ENCODE peak calls at places on chromosomes 13 and 19, in nine cellular contexts. U is astrocyte; I is uterus; K is breast epithelium; M is CD8-positive, alpha-beta T cell; R is lung; P is heart right ventricle; E is cardiac muscle cell; Y is heart left ventricle. J is an unnamed sample.

GRCh38 chr13:89733686-89734085 is 1613.8 kb upstream of the MIR17HG start:
- DNase-seq in U (no peak), I (no peak), K (no peak), M (no peak), R (no peak), P (no peak), E (no peak), Y (no peak), J (no peak)

GRCh38 chr19:35908010-35908441 is at the start of gene TYROBP:
- DNase-seq in U (no peak), I (no peak), K (no peak), M (no peak), R (no peak), P (peak; percentile 33), E (no peak), Y (peak; percentile 81), J (no peak)

GRCh38 chr19:52115526-52116053 is 20.0 kb upstream of the ZNF841 start:
- DNase-seq in U (no peak), I (no peak), K (no peak), M (no peak), R (no peak), P (no peak), E (no peak), Y (no peak), J (no peak)

GRCh38 chr13:45696610-45697226 is 5.4 kb upstream of the CBY2 start:
- DNase-seq in U (peak; percentile 27), I (no peak), K (no peak), M (no peak), R (no peak), P (no peak), E (no peak), Y (no peak), J (no peak)

GRCh38 chr13:38543561-38543960 is 143.3 kb upstream of the FREM2 start:
- DNase-seq in U (peak; percentile 64), I (no peak), K (no peak), M (no peak), R (no peak), P (no peak), E (no peak), Y (no peak), J (no peak)

GRCh38 chr19:53865918-53866696 is 1.6 kb upstream of the MYADM start:
- DNase-seq in U (no peak), I (peak; percentile 63), K (peak; percentile 62), M (peak; percentile 48), R (peak; percentile 70), P (peak; percentile 81), E (peak; percentile 90), Y (peak; percentile 93), J (no peak)

GRCh38 chr19:12647490-12648071 is 19.0 kb downstream of the MAN2B1 start:
- DNase-seq in U (no peak), I (peak; percentile 70), K (no peak), M (no peak), R (peak; percentile 82), P (no peak), E (no peak), Y (peak; percentile 81), J (no peak)

GRCh38 chr19:55642153-55643002 is 1.1 kb upstream of the ZNF581 start:
- DNase-seq in U (no peak), I (no peak), K (no peak), M (peak; percentile 28), R (no peak), P (peak; percentile 14), E (peak; percentile 50), Y (no peak), J (no peak)

GRCh38 chr19:51994048-51994644 is 7.5 kb upstream of the ZNF350 start:
- DNase-seq in U (peak; percentile 1), I (no peak), K (no peak), M (no peak), R (no peak), P (no peak), E (no peak), Y (no peak), J (no peak)

GRCh38 chr13:63206431-63206830 is 1790.8 kb upstream of the PCDH20 start:
- DNase-seq in U (peak; percentile 57), I (no peak), K (no peak), M (no peak), R (no peak), P (no peak), E (no peak), Y (no peak), J (peak; percentile 9)

GRCh38 chr19:53531457-53531856 is 6.5 kb upstream of the ZNF331 start:
- DNase-seq in U (no peak), I (no peak), K (no peak), M (no peak), R (no peak), P (no peak), E (no peak), Y (no peak), J (no peak)

GRCh38 chr13:107881362-107881761 is 334.0 kb downstream of the LIG4 start:
- DNase-seq in U (peak; percentile 22), I (no peak), K (no peak), M (no peak), R (no peak), P (no peak), E (no peak), Y (no peak), J (no peak)

GRCh38 chr13:112202266-112202665 is 135.3 kb downstream of the SOX1 start:
- DNase-seq in U (no peak), I (no peak), K (no peak), M (no peak), R (no peak), P (no peak), E (no peak), Y (no peak), J (no peak)

GRCh38 chr19:11814707-11815050 is 606 bp downstream of the ZNF440 start:
- DNase-seq in U (peak; percentile 22), I (no peak), K (no peak), M (no peak), R (no peak), P (no peak), E (peak; percentile 30), Y (no peak), J (no peak)

GRCh38 chr13:23175920-23176319 is 4.9 kb upstream of the SGCG start:
- DNase-seq in U (no peak), I (no peak), K (no peak), M (no peak), R (no peak), P (no peak), E (no peak), Y (no peak), J (no peak)

GRCh38 chr13:99528547-99528946 is 27.3 kb downstream of the TM9SF2 start:
- DNase-seq in U (no peak), I (no peak), K (no peak), M (no peak), R (no peak), P (no peak), E (peak; percentile 43), Y (no peak), J (no peak)

GRCh38 chr13:22505489-22505888 is 675.3 kb upstream of the SGCG start:
- DNase-seq in U (peak; percentile 16), I (no peak), K (no peak), M (no peak), R (no peak), P (no peak), E (no peak), Y (no peak), J (no peak)

GRCh38 chr19:17966497-17967257 is at the start of gene KCNN1:
- DNase-seq in U (no peak), I (no peak), K (no peak), M (no peak), R (no peak), P (no peak), E (peak; percentile 66), Y (no peak), J (no peak)
- H3K4me3 ChIP-seq in U (no peak within 1 kb of the TSS), I (no peak within 1 kb of the TSS), K (no peak within 1 kb of the TSS), M (no peak within 1 kb of the TSS), R (no peak within 1 kb of the TSS), P (peak within 1 kb of the TSS; percentile 28), E (peak within 1 kb of the TSS; percentile 26), Y (no peak within 1 kb of the TSS), J (no peak within 1 kb of the TSS)

DNA sequence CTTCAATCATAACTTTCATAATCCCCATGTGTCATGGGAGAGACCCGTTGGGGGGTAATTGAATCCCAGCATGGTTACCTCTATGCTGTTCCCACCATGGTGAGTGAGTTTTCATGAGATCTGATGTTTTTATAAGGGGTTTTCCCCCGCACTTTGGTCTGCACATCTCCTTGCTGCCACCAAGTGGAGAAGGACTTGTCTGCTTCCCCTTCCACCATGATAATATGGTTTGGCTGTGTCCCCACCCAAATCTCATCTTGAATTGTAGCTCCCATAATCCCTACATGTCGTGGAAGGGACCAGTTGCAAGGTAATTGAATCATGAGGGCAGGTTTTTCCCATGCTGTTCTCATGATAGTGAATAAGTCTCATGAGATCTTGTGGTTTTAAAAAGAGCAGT is 524.9 kb downstream of the SLITRK5 start:
- DNase-seq in U (no peak), I (no peak), K (no peak), M (no peak), R (no peak), P (no peak), E (no peak), Y (no peak), J (no peak)
- TF ChIP-seq CTCF in U (no peak), I (no peak), K (no peak), M (no peak), R (no peak), P (no peak), E (no peak), Y (no peak), J (no peak)

GRCh38 chr19:16104722-16105121 is 7.0 kb upstream of the RAB8A start:
- DNase-seq in U (no peak), I (no peak), K (no peak), M (no peak), R (no peak), P (no peak), E (no peak), Y (no peak), J (no peak)

GRCh38 chr19:16100524-16100923 is 11.2 kb upstream of the RAB8A start:
- DNase-seq in U (no peak), I (no peak), K (no peak), M (no peak), R (no peak), P (no peak), E (no peak), Y (no peak), J (no peak)

GRCh38 chr19:16111160-16111908 is at the start of gene RAB8A:
- DNase-seq in U (peak; percentile 95), I (peak; percentile 99), K (peak; percentile 100), M (peak; percentile 99), R (peak; percentile 98), P (peak; percentile 99), E (peak; percentile 100), Y (peak; percentile 100), J (peak; percentile 95)

GRCh38 chr19:16106121-16106520 is 5.6 kb upstream of the RAB8A start:
- DNase-seq in U (peak; percentile 55), I (no peak), K (no peak), M (no peak), R (no peak), P (no peak), E (no peak), Y (no peak), J (no peak)
- H3K27me3 ChIP-seq in U (no peaks in the 10 kb centered on the region), I (no peaks in the 10 kb centered on the region), K (no peaks in the 10 kb centered on the region), M (no peaks in the 10 kb centered on the region), R (no peaks in the 10 kb centered on the region), P (no peaks in the 10 kb centered on the region), E (no peaks in the 10 kb centered on the region), Y (no peaks in the 10 kb centered on the region), J (no peaks in the 10 kb centered on the region)

GRCh38 chr13:53041968-53042485 is 13.4 kb downstream of the OLFM4 start:
- DNase-seq in U (no peak), I (no peak), K (no peak), M (no peak), R (no peak), P (no peak), E (no peak), Y (no peak), J (no peak)

GRCh38 chr13:53042897-53043296 is 14.3 kb downstream of the OLFM4 start:
- DNase-seq in U (no peak), I (no peak), K (no peak), M (no peak), R (no peak), P (no peak), E (no peak), Y (no peak), J (peak; percentile 13)

GRCh38 chr13:53038993-53039392 is 10.4 kb downstream of the OLFM4 start:
- DNase-seq in U (no peak), I (no peak), K (no peak), M (no peak), R (no peak), P (no peak), E (no peak), Y (no peak), J (no peak)
- H3K4me3 ChIP-seq in U (no peak overlapping the region), I (no peak overlapping the region), K (no peak overlapping the region), M (no peak overlapping the region), R (no peak overlapping the region), P (no peak overlapping the region), E (no peak overlapping the region), Y (no peak overlapping the region), J (no peak overlapping the region)

J was measured in BJ.